ENCODE peak calls at places on chromosomes 6 and 20, in eight cellular contexts. K is stimulated activated CD8-positive, alpha-beta memory T cell treated with anti-CD3 and anti-CD28 coated beads, Interleukin-2, amount 100 ng/mL, for 48 hours; F is activated naive CD4-positive, alpha-beta T cell treated with anti-CD3 and anti-CD28 coated beads, Interleukin-2, amount 10 ng/mL, durations not matched to agents 7 days and 5 days; W is epithelial cell of prostate; R is posterior vena cava; M is lung microvascular endothelial cell; T is stimulated activated CD4-positive, alpha-beta T cell treated with anti-CD3 and anti-CD28 coated beads, TNF-alpha, amount 100 ng/mL, for 24 hours; J is fibroblast of the aortic adventitia. U is an unnamed sample.

GRCh38 chr6:38483526-38483925 is 156.2 kb downstream of the BTBD9 start:
- DNase-seq in K (no peak), F (no peak), W (no peak), R (no peak), M (no peak), T (no peak), J (no peak), U (no peak)

GRCh38 chr6:144264270-144265060 is 20.7 kb upstream of the UTRN start:
- DNase-seq in K (no peak), F (no peak), W (no peak), R (no peak), M (peak), T (no peak), J (peak), U (no peak)

GRCh38 chr6:148760568-148761531 is 14.0 kb downstream of the UST start:
- DNase-seq in K (peak), F (peak), W (no peak), R (peak), M (no peak), T (no peak), J (peak), U (no peak)

GRCh38 chr20:41159547-41159946 is 22.2 kb downstream of the PLCG1 start:
- DNase-seq in K (no peak), F (no peak), W (no peak), R (no peak), M (no peak), T (no peak), J (no peak), U (no peak)

GRCh38 chr20:38889792-38890496 is 36.3 kb upstream of the FAM83D start:
- DNase-seq in K (no peak), F (no peak), W (no peak), R (peak), M (no peak), T (no peak), J (no peak), U (no peak)

GRCh38 chr20:61842011-61842410 is 223.7 kb downstream of the TAF4 start:
- DNase-seq in K (no peak), F (no peak), W (no peak), R (peak), M (no peak), T (no peak), J (no peak), U (peak)

GRCh38 chr6:73471686-73472290 is 10.3 kb downstream of the MTO1 start:
- DNase-seq in K (no peak), F (no peak), W (no peak), R (no peak), M (no peak), T (no peak), J (no peak), U (no peak)

GRCh38 chr6:108914235-108915022 is 66.2 kb downstream of the ARMC2 start:
- DNase-seq in K (peak), F (peak), W (no peak), R (no peak), M (no peak), T (no peak), J (no peak), U (no peak)

GRCh38 chr20:48260370-48260769 is 475.1 kb upstream of the SULF2 start:
- DNase-seq in K (no peak), F (no peak), W (no peak), R (no peak), M (no peak), T (no peak), J (no peak), U (no peak)

GRCh38 chr6:158064725-158065251 is 83.1 kb downstream of the SYNJ2 start:
- DNase-seq in K (no peak), F (no peak), W (no peak), R (peak), M (no peak), T (no peak), J (no peak), U (peak)

GRCh38 chr6:29705389-29706231 is 17.6 kb upstream of the HLA-F start:
- DNase-seq in K (no peak), F (peak), W (no peak), R (no peak), M (peak), T (no peak), J (peak), U (no peak)

GRCh38 chr6:169162968-169163903 is 90.4 kb downstream of the THBS2 start:
- DNase-seq in K (no peak), F (no peak), W (peak), R (peak), M (no peak), T (no peak), J (peak), U (no peak)

U was measured in chondrocyte.